ENCODE peak calls at places on chromosome 5, in four cellular contexts. C, A, N and T are unnamed samples.

GRCh38 chr5:143019614-143020515 is 249.7 kb downstream of the ARHGAP26 start:
- DNase-seq in A (no peak), N (no peak), C (no peak), T (no peak)

GRCh38 chr5:175867587-175868347 is 3.6 kb upstream of the CPLX2 start:
- DNase-seq in A (no peak), N (no peak), C (no peak), T (no peak)

GRCh38 chr5:14870347-14871083 is 1.1 kb downstream of the ANKH start:
- DNase-seq in A (no peak), N (peak), C (peak), T (peak)

GRCh38 chr5:173833200-173833599 is 54.9 kb upstream of the CPEB4 start:
- DNase-seq in C (no peak), N (no peak), A (no peak), T (no peak)

GRCh38 chr5:167853421-167853820 is 438.0 kb upstream of the WWC1 start:
- DNase-seq in A (peak), C (no peak), N (no peak), T (no peak)

GRCh38 chr5:142783601-142784291 is 13.6 kb downstream of the ARHGAP26 start:
- DNase-seq in N (peak), C (no peak), A (no peak), T (no peak)

GRCh38 chr5:104800440-104801048 is 1238.0 kb upstream of the NUDT12 start:
- DNase-seq in C (no peak), A (no peak), N (no peak), T (no peak)

GRCh38 chr5:142543951-142544753 is 141.7 kb downstream of the FGF1 start:
- DNase-seq in C (no peak), A (peak), N (no peak), T (no peak)

GRCh38 chr5:142642427-142642826 is 43.5 kb downstream of the FGF1 start:
- DNase-seq in C (no peak), A (no peak), N (no peak), T (no peak)

GRCh38 chr5:75055727-75056144 is 3.4 kb upstream of the GCNT4 start:
- DNase-seq in N (no peak), C (no peak), A (peak), T (no peak)

GRCh38 chr5:79562351-79563246 is 48.7 kb upstream of the HOMER1 start:
- DNase-seq in A (peak), C (no peak), N (no peak), T (no peak)

GRCh38 chr5:103256178-103256577 is 2.4 kb upstream of the MACIR start:
- DNase-seq in N (no peak), A (no peak), C (no peak), T (no peak)

GRCh38 chr5:116652196-116652729 is 77.6 kb upstream of the SEMA6A start:
- DNase-seq in A (peak), N (peak), C (no peak), T (no peak)

GRCh38 chr5:37501152-37501551 is 122.0 kb downstream of the WDR70 start:
- DNase-seq in N (no peak), C (no peak), A (peak), T (no peak)

GRCh38 chr5:93886917-93887361 is 145.5 kb upstream of the POU5F2 start:
- DNase-seq in A (peak), C (no peak), N (no peak), T (no peak)

GRCh38 chr5:26569929-26570258 is 468.5 kb downstream of the CDH9 start:
- DNase-seq in N (peak), A (no peak), C (no peak), T (no peak)

GRCh38 chr5:142740903-142741302 is 29.3 kb upstream of the ARHGAP26 start:
- DNase-seq in A (no peak), C (no peak), N (no peak), T (no peak)

GRCh38 chr5:10332301-10332700 is 21.2 kb upstream of the MARCHF6 start:
- DNase-seq in C (no peak), N (no peak), A (no peak), T (no peak)

GRCh38 chr5:78008356-78008967 is 232.3 kb upstream of the TBCA start:
- DNase-seq in C (no peak), N (no peak), A (peak), T (no peak)

GRCh38 chr5:91541696-91542095 is 158.6 kb upstream of the ARRDC3 start:
- DNase-seq in C (no peak), N (no peak), A (peak), T (no peak)

GRCh38 chr5:74648835-74649286 is 8.3 kb upstream of the ENC1 start:
- DNase-seq in C (no peak), A (peak), N (no peak), T (no peak)

GRCh38 chr5:73985145-73985544 is 359.1 kb downstream of the ARHGEF28 start:
- DNase-seq in N (no peak), A (peak), C (no peak), T (no peak)

GRCh38 chr5:42005561-42006153 is 80.6 kb downstream of the FBXO4 start:
- DNase-seq in C (no peak), N (no peak), A (peak), T (no peak)

GRCh38 chr5:101278917-101279316 is 375.8 kb upstream of the ST8SIA4 start:
- DNase-seq in C (no peak), N (no peak), A (no peak), T (no peak)

GRCh38 chr5:31303688-31304087 is 110.2 kb downstream of the CDH6 start:
- DNase-seq in N (no peak), A (no peak), C (no peak), T (no peak)

GRCh38 chr5:60652206-60652605 is 47.8 kb downstream of the DEPDC1B start:
- DNase-seq in A (peak), N (no peak), C (no peak), T (no peak)

GRCh38 chr5:168793844-168794837 is 215.0 kb upstream of the PANK3 start:
- DNase-seq in A (peak), C (no peak), N (peak), T (no peak)

GRCh38 chr5:43926923-43927322 is 323.9 kb downstream of the NNT start:
- DNase-seq in A (no peak), C (no peak), N (no peak), T (no peak)

GRCh38 chr5:761854-762685 is 22.5 kb downstream of the ZDHHC11B start:
- DNase-seq in C (no peak), N (no peak), A (no peak), T (peak)

GRCh38 chr5:141355641-141356040 is 820 bp downstream of the PCDHGA4 start:
- DNase-seq in C (no peak), A (no peak), N (no peak), T (no peak)

GRCh38 chr5:141356950-141357349 is 2.1 kb downstream of the PCDHGA4 start:
- DNase-seq in C (no peak), A (no peak), N (no peak), T (no peak)

GRCh38 chr5:141354900-141355469 is at the start of gene PCDHGA4:
- DNase-seq in N (no peak), A (peak), C (no peak), T (no peak)

GRCh38 chr5:141359790-141360426 is at the start of gene PCDHGB2:
- DNase-seq in A (peak), N (no peak), C (no peak), T (peak)

DNA sequence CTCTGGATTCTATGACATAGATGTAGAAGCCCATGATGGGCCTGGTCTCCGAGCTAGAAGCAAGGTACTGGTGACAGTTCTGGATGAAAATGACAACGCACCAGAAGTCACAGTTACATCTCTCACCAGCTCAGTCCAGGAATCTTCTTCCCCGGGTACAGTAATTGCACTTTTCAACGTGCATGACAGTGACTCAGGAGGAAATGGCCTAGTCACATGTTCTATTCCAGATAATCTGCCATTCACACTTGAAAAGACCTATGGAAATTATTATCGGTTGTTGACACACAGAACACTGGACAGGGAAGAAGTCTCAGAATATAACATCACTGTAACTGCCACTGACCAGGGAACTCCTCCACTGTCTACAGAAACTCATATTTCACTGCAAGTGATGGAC is 1.3 kb downstream of the PCDHGA4 start:
- DNase-seq in A (no peak), C (no peak), N (no peak), T (no peak)
- H3K4me3 ChIP-seq in A (no peak), C (no peak), N (no peak), T (no peak)

DNA sequence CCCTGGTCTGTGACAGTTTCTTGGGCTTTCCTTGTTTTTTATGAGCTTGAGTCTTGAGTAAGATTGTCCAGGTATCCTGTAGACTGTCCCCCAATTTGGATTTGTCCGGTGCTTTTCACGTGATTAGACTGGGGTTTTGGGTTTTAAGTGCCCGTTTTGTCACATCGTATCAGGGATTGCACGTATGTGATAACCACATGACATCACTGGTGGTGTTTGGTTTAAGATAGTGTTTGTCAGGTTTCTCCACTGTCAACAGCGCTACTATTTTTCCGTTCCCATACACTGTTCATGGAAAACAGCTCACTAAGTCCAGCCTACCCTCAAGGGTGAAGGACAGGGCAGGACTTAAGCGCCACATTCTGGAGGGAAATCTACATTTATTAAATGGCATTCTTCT is 39.7 kb downstream of the LMNB1 start:
- DNase-seq in N (no peak), C (no peak), A (no peak), T (no peak)
- H3K4me3 ChIP-seq in N (no peak), C (no peak), A (no peak), T (no peak)

DNA sequence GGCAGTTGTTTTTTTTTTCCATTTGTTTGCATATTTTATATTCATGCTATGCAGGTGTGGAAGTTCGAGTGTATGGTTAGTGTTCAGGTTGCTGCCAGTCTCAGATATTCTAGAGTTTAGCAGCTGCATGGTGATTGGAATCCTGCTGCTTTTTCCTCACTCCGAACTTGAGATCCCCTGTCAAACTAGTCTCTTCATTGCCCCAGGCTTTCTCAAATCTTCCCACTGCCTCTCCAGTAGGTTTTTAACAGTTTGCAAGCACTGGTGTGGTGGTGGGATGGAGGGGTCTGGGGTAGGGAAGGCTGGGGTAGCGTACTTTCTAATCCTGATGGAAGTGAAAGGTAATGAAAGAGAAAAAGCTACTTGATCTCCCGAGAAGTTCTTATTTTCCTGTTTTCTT is 112.9 kb downstream of the CHSY3 start:
- DNase-seq in N (no peak), C (no peak), A (no peak), T (no peak)
- H3K4me3 ChIP-seq in N (no peak), C (no peak), A (no peak), T (no peak)

DNA sequence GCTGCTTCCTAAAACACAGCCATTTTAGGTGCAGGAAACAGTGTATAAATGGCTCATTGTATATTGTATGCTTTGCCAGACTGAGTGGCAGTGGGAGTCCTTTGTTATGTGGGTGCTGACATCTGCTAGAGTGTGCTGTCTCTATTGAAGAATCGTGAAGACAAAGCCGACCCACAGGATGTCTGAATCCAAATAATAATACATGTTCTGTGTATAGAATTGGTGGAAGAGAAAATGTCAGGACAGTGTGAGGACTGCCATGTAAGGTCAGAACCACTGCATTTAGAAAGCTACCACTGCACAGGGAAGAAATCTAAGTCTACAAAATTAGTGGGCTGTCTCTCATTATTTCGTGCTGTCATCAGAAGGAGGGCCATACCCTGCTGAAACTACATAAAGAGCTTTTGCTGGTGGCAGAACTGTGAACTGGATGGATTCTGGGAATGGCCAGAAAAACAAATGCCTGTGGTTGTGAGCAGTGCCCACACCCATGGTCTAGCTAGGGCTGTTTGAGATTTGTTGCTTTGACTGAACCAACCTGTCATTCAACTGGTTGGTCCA is 2.5 kb downstream of the IL7R start:
- DNase-seq in N (no peak), C (no peak), A (peak), T (no peak)
- H3K4me3 ChIP-seq in N (no peak), C (peak), A (peak), T (no peak)